ENCODE peak calls at places on chromosome 17, in six cellular contexts. R is H9, U is neuronal stem cell, L is mesenchymal stem cell, D is trophoblast cell, W is IMR-90. B is an unnamed sample.

GRCh38 chr17:78240012-78240655 is 8.7 kb downstream of the TMEM235 start:
- DNase-seq in L (no peak), D (no peak), W (no peak), U (no peak), R (peak; percentile 33), B (no peak)

GRCh38 chr17:46013502-46014165 is 14.6 kb downstream of the STH start:
- DNase-seq in R (no peak), W (peak; percentile 70), U (no peak), L (no peak), D (peak; percentile 99), B (no peak)

GRCh38 chr17:78086740-78087139 is 41.8 kb downstream of the TMC6 start:
- DNase-seq in U (no peak), W (no peak), R (no peak), L (no peak), D (no peak), B (no peak)

GRCh38 chr17:29151567-29151966 is 28.6 kb downstream of the MYO18A start:
- DNase-seq in L (peak; percentile 63), R (peak; percentile 69), U (no peak), D (peak; percentile 94), W (peak; percentile 73), B (no peak)

GRCh38 chr17:82859431-82860403 is 19.9 kb upstream of the ZNF750 start:
- DNase-seq in W (peak; percentile 70), L (peak; percentile 86), D (peak; percentile 75), U (no peak), R (no peak), B (no peak)

GRCh38 chr17:28928061-28928460 is 23.3 kb downstream of the PHF12 start:
- DNase-seq in L (peak; percentile 52), D (peak; percentile 43), U (no peak), R (no peak), W (peak; percentile 48), B (no peak)

GRCh38 chr17:50171371-50172071 is 5.7 kb downstream of the SGCA start:
- DNase-seq in W (no peak), L (no peak), R (no peak), D (no peak), U (no peak), B (no peak)

GRCh38 chr17:77675816-77676799 is 282.4 kb upstream of the TNRC6C start:
- DNase-seq in L (no peak), U (peak; percentile 26), R (no peak), W (no peak), D (no peak), B (no peak)

GRCh38 chr17:78568051-78568450 is 9.1 kb downstream of the DNAH17 start:
- DNase-seq in L (no peak), W (no peak), U (no peak), D (no peak), R (no peak), B (no peak)

GRCh38 chr17:3555189-3555796 is 2.3 kb downstream of the TRPV3 start:
- DNase-seq in L (no peak), W (no peak), U (no peak), D (no peak), R (peak; percentile 26), B (no peak)

GRCh38 chr17:41663451-41664171 is 25.1 kb upstream of the EIF1 start:
- DNase-seq in D (no peak), U (no peak), W (no peak), L (no peak), R (no peak), B (no peak)

GRCh38 chr17:16470302-16470701 is 21.7 kb downstream of the LRRC75A start:
- DNase-seq in D (no peak), W (no peak), L (no peak), R (peak; percentile 37), U (no peak), B (no peak)

GRCh38 chr17:15464629-15465028 is 2.8 kb downstream of the CDRT4 start:
- DNase-seq in L (no peak), R (no peak), W (no peak), U (no peak), D (no peak), B (no peak)

GRCh38 chr17:31286587-31286986 is 10.5 kb downstream of the OMG start:
- DNase-seq in L (no peak), D (no peak), U (no peak), R (no peak), W (no peak), B (no peak)

GRCh38 chr17:33520404-33521032 is 227.4 kb upstream of the ASIC2 start:
- DNase-seq in D (peak; percentile 83), R (peak; percentile 85), L (peak; percentile 54), W (peak; percentile 1), U (peak; percentile 71), B (peak; percentile 33)

GRCh38 chr17:36501963-36502362 is 15.5 kb downstream of the ZNHIT3 start:
- DNase-seq in D (no peak), U (no peak), W (no peak), R (peak; percentile 23), L (no peak), B (no peak)

GRCh38 chr17:19770985-19771710 is 23.1 kb upstream of the ALDH3A1 start:
- DNase-seq in U (no peak), W (no peak), D (no peak), R (no peak), L (no peak), B (no peak)

GRCh38 chr17:49836111-49837030 is 11.5 kb downstream of the TAC4 start:
- DNase-seq in W (peak; percentile 68), R (no peak), D (no peak), L (no peak), U (no peak), B (no peak)

GRCh38 chr17:77840576-77841160 is 117.8 kb upstream of the TNRC6C start:
- DNase-seq in U (no peak), W (no peak), L (no peak), D (no peak), R (no peak), B (no peak)

GRCh38 chr17:76145231-76146052 is 4.4 kb upstream of the FOXJ1 start:
- DNase-seq in U (no peak), R (peak; percentile 69), D (no peak), W (no peak), L (no peak), B (no peak)

GRCh38 chr17:50534222-50534978 is 1.9 kb downstream of the EPN3 start:
- DNase-seq in U (no peak), W (no peak), R (peak; percentile 76), L (peak; percentile 34), D (peak; percentile 69), B (no peak)

GRCh38 chr17:68033636-68034451 is 1.7 kb upstream of the KPNA2 start:
- DNase-seq in L (peak; percentile 68), R (peak; percentile 97), U (peak; percentile 88), D (no peak), W (peak; percentile 65), B (no peak)

GRCh38 chr17:49760909-49761558 is 2.9 kb downstream of the FAM117A start:
- DNase-seq in U (no peak), W (no peak), R (no peak), D (no peak), L (no peak), B (no peak)

GRCh38 chr17:17236295-17237025 is 508 bp downstream of the FLCN start:
- DNase-seq in R (no peak), W (peak; percentile 31), U (peak; percentile 18), D (no peak), L (peak; percentile 62), B (no peak)

GRCh38 chr17:5133311-5133710 is 17.5 kb downstream of the USP6 start:
- DNase-seq in R (no peak), D (no peak), U (no peak), L (no peak), W (no peak), B (no peak)

GRCh38 chr17:49850772-49851386 is 3.0 kb upstream of the TAC4 start:
- DNase-seq in L (no peak), U (no peak), D (no peak), R (peak; percentile 66), W (no peak), B (peak; percentile 60)

GRCh38 chr17:32298298-32298697 is 32.7 kb downstream of the RHBDL3 start:
- DNase-seq in R (no peak), L (no peak), W (no peak), U (no peak), D (no peak), B (no peak)
- H3K14ac ChIP-seq in R (no peak overlapping the region), L (no peak overlapping the region), W (no peak overlapping the region), U (peak overlapping the region; percentile 5), D (no peak overlapping the region), B (no peak overlapping the region)

GRCh38 chr17:72100445-72100844 is 20.4 kb upstream of the SOX9 start:
- DNase-seq in W (no peak), U (no peak), D (no peak), L (no peak), R (no peak), B (no peak)

GRCh38 chr17:72099919-72100318 is 20.9 kb upstream of the SOX9 start:
- DNase-seq in L (peak; percentile 69), R (no peak), U (no peak), W (peak; percentile 90), D (no peak), B (no peak)

GRCh38 chr17:72092710-72093322 is 28.0 kb upstream of the SOX9 start:
- DNase-seq in R (no peak), L (no peak), U (no peak), D (no peak), W (no peak), B (no peak)

GRCh38 chr17:72097144-72097543 is 23.7 kb upstream of the SOX9 start:
- DNase-seq in L (no peak), R (no peak), W (no peak), U (no peak), D (no peak), B (no peak)

DNA sequence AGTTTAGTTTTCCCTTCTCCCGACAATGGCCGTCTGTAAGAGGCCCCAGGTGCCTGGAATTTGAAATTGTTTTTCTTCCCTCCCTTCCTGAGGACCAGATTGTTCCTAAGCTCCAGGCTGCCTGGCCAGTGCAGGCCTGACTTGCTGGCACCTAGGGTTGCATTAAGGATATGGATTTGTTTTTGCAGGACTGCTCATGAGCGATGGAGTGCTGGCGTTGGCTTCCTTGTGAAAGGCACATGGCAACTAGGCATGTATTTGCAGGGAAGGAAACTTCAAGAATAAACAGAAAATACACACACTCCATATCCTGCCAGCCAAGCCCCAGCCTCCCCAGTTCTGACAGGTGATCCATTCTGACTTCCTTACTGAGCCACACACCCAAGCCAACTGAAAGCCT is 25.5 kb upstream of the SOX9 start:
- DNase-seq in D (no peak), U (no peak), R (no peak), L (no peak), W (no peak), B (no peak)
- H3K14ac ChIP-seq in D (no peak overlapping the region), U (no peak overlapping the region), R (no peak overlapping the region), L (no peak overlapping the region), W (no peak overlapping the region), B (no peak overlapping the region)

GRCh38 chr17:1870592-1870991 is 40.8 kb downstream of the RPA1 start:
- DNase-seq in R (no peak), D (no peak), U (no peak), W (no peak), L (no peak), B (no peak)
- H3K14ac ChIP-seq in R (no peak overlapping the region), D (no peak overlapping the region), U (no peak overlapping the region), W (no peak overlapping the region), L (no peak overlapping the region), B (no peak overlapping the region)

DNA sequence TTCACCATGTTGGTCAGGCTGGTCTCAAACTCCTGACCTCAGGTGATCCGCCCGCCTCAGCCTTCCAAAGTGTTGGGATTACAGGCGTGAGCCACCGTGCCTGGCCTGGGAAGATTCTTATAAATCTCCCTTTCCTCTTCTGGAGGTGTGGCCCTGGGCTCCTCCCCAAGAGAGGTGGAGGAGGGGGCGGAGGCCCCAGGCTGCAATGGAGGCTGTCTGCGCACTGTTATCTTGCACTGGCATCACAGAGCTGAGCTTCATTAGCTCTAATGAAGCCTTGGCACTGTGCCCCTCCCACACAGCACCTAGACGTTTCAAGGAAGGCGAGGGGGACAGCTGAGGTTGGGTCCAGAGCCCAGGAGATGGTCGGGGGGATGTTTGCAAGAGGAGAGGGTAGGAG is 7.5 kb downstream of the ARHGAP23 start:
- DNase-seq in L (no peak), U (no peak), W (no peak), R (peak; percentile 47), D (no peak), B (no peak)
- H3K14ac ChIP-seq in L (no peak overlapping the region), U (no peak overlapping the region), W (no peak overlapping the region), R (no peak overlapping the region), D (no peak overlapping the region), B (no peak overlapping the region)

B was measured in H1.